ENCODE peak calls at places on chromosome 17, in six cellular contexts. K is neuronal stem cell; Y is NAMALWA; A is stimulated activated naive B cell treated with anti-CD40 and anti-IgM and Interleukin-4, amounts not matched to agents 10 μg/mL and 1 μg/mL and 100 μg/mL, for 72 hours; R is activated T-helper 1 cell treated with Interleukin-2 at 50 U/mL for 16 hours; P is suprapubic skin. B is an unnamed sample.

GRCh38 chr17:38925263-38925995 is at the start of gene LASP1NB:
- DNase-seq in K (no peak), Y (no peak), A (no peak), R (no peak), P (no peak), B (no peak)

GRCh38 chr17:77721823-77722160 is 236.7 kb upstream of the TNRC6C start:
- DNase-seq in K (no peak), Y (no peak), A (no peak), R (no peak), P (no peak), B (no peak)

GRCh38 chr17:35376245-35376644 is 2.8 kb upstream of the SLFN11 start:
- DNase-seq in K (no peak), Y (no peak), A (no peak), R (no peak), P (no peak), B (no peak)

GRCh38 chr17:29059281-29059680 is 16.3 kb downstream of the PIPOX start:
- DNase-seq in K (no peak), Y (no peak), A (no peak), R (no peak), P (no peak), B (peak)

GRCh38 chr17:28953444-28954118 is 2.3 kb upstream of the PHF12 start:
- DNase-seq in K (peak), Y (peak), A (peak), R (peak), P (no peak), B (peak)

GRCh38 chr17:83194761-83195329 is 115.4 kb downstream of the METRNL start:
- DNase-seq in K (no peak), Y (no peak), A (no peak), R (no peak), P (peak), B (no peak)

GRCh38 chr17:3594976-3595375 is 14.2 kb downstream of the TRPV1 start:
- DNase-seq in K (no peak), Y (no peak), A (no peak), R (no peak), P (no peak), B (no peak)

GRCh38 chr17:50686494-50687199 is 21.1 kb downstream of the ANKRD40 start:
- DNase-seq in K (no peak), Y (no peak), A (no peak), R (no peak), P (no peak), B (peak)

GRCh38 chr17:59825533-59826316 is 67.0 kb downstream of the TUBD1 start:
- DNase-seq in K (no peak), Y (peak), A (peak), R (no peak), P (no peak), B (peak)

GRCh38 chr17:51507444-51507843 is 247.1 kb downstream of the UTP18 start:
- DNase-seq in K (no peak), Y (no peak), A (no peak), R (no peak), P (no peak), B (no peak)

GRCh38 chr17:1629647-1630310 is 1.1 kb upstream of the SLC43A2 start:
- DNase-seq in K (no peak), Y (peak), A (peak), R (peak), P (no peak), B (peak)

GRCh38 chr17:70006159-70006558 is 68.9 kb upstream of the KCNJ16 start:
- DNase-seq in K (no peak), Y (no peak), A (no peak), R (no peak), P (no peak), B (peak)

GRCh38 chr17:73357318-73357717 is 45.5 kb upstream of the CDC42EP4 start:
- DNase-seq in K (no peak), Y (no peak), A (no peak), R (no peak), P (no peak), B (no peak)

GRCh38 chr17:35449371-35449931 is 885 bp upstream of the SLFN13 start:
- DNase-seq in K (peak), Y (no peak), A (peak), R (no peak), P (no peak), B (peak)

GRCh38 chr17:67105213-67105612 is 60.9 kb downstream of the CACNG1 start:
- DNase-seq in K (no peak), Y (no peak), A (no peak), R (no peak), P (no peak), B (no peak)

GRCh38 chr17:65194670-65195334 is 57.6 kb downstream of the RGS9 start:
- DNase-seq in K (no peak), Y (no peak), A (no peak), R (no peak), P (no peak), B (no peak)

GRCh38 chr17:50697663-50698272 is 9.9 kb downstream of the ANKRD40 start:
- DNase-seq in K (no peak), Y (no peak), A (no peak), R (no peak), P (no peak), B (no peak)

GRCh38 chr17:18999911-19000310 is 4.7 kb downstream of the FAM83G start:
- DNase-seq in K (no peak), Y (no peak), A (no peak), R (no peak), P (no peak), B (no peak)

GRCh38 chr17:38727661-38728220 is 2.4 kb upstream of the CISD3 start:
- DNase-seq in K (no peak), Y (peak), A (no peak), R (no peak), P (no peak), B (no peak)

GRCh38 chr17:75033346-75034235 is 13.2 kb downstream of the ATP5PD start:
- DNase-seq in K (peak), Y (peak), A (peak), R (peak), P (peak), B (peak)

GRCh38 chr17:37239690-37240344 is 136.0 kb upstream of the C17orf78 start:
- DNase-seq in K (peak), Y (peak), A (no peak), R (no peak), P (no peak), B (peak)

GRCh38 chr17:44972953-44973352 is 4.8 kb upstream of the C1QL1 start:
- DNase-seq in K (no peak), Y (no peak), A (no peak), R (no peak), P (no peak), B (no peak)

GRCh38 chr17:38533706-38534497 is 71.8 kb downstream of the SRCIN1 start:
- DNase-seq in K (no peak), Y (no peak), A (no peak), R (no peak), P (no peak), B (no peak)

GRCh38 chr17:17528696-17529652 is 32.8 kb upstream of the RASD1 start:
- DNase-seq in K (no peak), Y (no peak), A (no peak), R (no peak), P (no peak), B (no peak)

B was measured in lung microvascular endothelial cell.